ENCODE peak calls at places on chromosomes 7 and 10, in four cellular contexts. M is fibroblast of villous mesenchyme, I is bronchial epithelial cell, Z is GM20000. Q is an unnamed sample.

GRCh38 chr10:124992462-124993344 is 50.8 kb downstream of the ZRANB1 start:
- DNase-seq in I (peak), M (peak), Z (peak), Q (peak)

GRCh38 chr10:3067045-3067858 is at the start of gene PFKP:
- DNase-seq in I (no peak), Z (peak), M (no peak), Q (no peak)

GRCh38 chr10:125392140-125392539 is 231.8 kb upstream of the CTBP2 start:
- DNase-seq in M (peak), I (no peak), Z (no peak), Q (no peak)

GRCh38 chr7:21370283-21370982 is 57.5 kb upstream of the SP4 start:
- DNase-seq in Z (no peak), M (no peak), I (peak), Q (no peak)

GRCh38 chr10:23439920-23440875 is 1.3 kb downstream of the OTUD1 start:
- DNase-seq in I (peak), M (peak), Z (peak), Q (peak)

GRCh38 chr7:157410831-157411556 is 74.2 kb downstream of the DNAJB6 start:
- DNase-seq in I (no peak), M (no peak), Z (peak), Q (no peak)

GRCh38 chr7:135414850-135415439 is 95.0 kb downstream of the CNOT4 start:
- DNase-seq in I (peak), M (peak), Z (peak), Q (peak)

GRCh38 chr7:70634610-70635068 is 497.3 kb upstream of the GALNT17 start:
- DNase-seq in I (peak), Z (no peak), M (peak), Q (peak)

GRCh38 chr10:71232089-71232998 is 20.0 kb downstream of the UNC5B start:
- DNase-seq in I (no peak), M (no peak), Z (no peak), Q (peak)

GRCh38 chr7:38584443-38585210 is 46.5 kb downstream of the AMPH start:
- DNase-seq in Z (no peak), M (no peak), I (peak), Q (peak)

GRCh38 chr10:116626815-116627214 is 6.1 kb downstream of the PNLIPRP2 start:
- DNase-seq in Z (peak), M (no peak), I (no peak), Q (no peak)

GRCh38 chr7:100547872-100548271 is 8.9 kb downstream of the AGFG2 start:
- DNase-seq in M (peak), Z (no peak), I (no peak), Q (peak)

GRCh38 chr7:12066561-12066960 is 144.5 kb upstream of the TMEM106B start:
- DNase-seq in Z (no peak), M (no peak), I (peak), Q (no peak)

GRCh38 chr7:24572421-24573007 is 738 bp upstream of the PALS2 start:
- DNase-seq in M (peak), I (peak), Z (peak), Q (peak)

GRCh38 chr10:70903262-70903921 is 15.0 kb upstream of the PCBD1 start:
- DNase-seq in M (peak), I (peak), Z (peak), Q (peak)

GRCh38 chr10:89651916-89652573 is 7.0 kb upstream of the PANK1 start:
- DNase-seq in Z (peak), M (no peak), I (no peak), Q (no peak)

GRCh38 chr10:80506189-80506575 is 31.5 kb upstream of the SH2D4B start:
- DNase-seq in M (peak), I (peak), Z (no peak), Q (peak)

GRCh38 chr10:70887804-70888800 is at the start of gene PCBD1:
- DNase-seq in I (peak), M (peak), Z (peak), Q (peak)

DNA sequence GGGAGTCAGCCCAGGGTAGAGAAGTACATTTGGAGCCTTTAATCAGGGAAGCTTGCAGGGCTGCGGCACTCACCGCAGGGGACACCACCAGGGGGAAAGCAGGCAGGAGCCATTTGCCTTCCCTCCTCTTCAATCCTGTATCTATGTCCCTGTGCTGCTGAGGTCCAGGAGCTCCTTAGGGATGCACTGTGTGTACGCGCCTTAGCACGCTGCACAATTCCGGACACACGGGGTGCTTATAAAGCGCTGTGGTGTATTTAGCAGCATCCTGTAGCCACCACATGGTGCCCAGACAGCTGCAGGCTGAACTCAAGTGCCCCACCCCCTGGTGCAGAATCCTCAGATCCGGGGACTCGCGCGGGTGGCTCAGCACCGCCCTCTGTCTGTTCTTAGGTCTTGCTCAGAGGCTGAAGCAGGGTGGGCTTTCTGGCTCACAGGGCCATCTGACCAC is 421.4 kb downstream of the SDK1 start:
- DNase-seq in Z (no peak), I (no peak), M (peak), Q (peak)
- TF ChIP-seq CTCF in Z (no peak), I (no peak), M (peak), Q (peak)

GRCh38 chr7:76296743-76297740 is 5.4 kb upstream of the HSPB1 start:
- DNase-seq in M (peak), Z (no peak), I (peak), Q (peak)
- TF ChIP-seq CTCF in M (no peak), Z (no peak), I (peak), Q (peak)

GRCh38 chr7:96179863-96180262 is 142.0 kb downstream of the SLC25A13 start:
- DNase-seq in Z (no peak), I (no peak), M (no peak), Q (peak)
- TF ChIP-seq CTCF in Z (no peak), I (no peak), M (no peak), Q (no peak)

GRCh38 chr10:47247190-47248059 is 52.6 kb upstream of the GDF10 start:
- DNase-seq in I (no peak), Z (no peak), M (no peak), Q (no peak)
- TF ChIP-seq CTCF in I (no peak), Z (no peak), M (no peak), Q (no peak)

GRCh38 chr10:123897146-123897545 is 5.5 kb upstream of the CPXM2 start:
- DNase-seq in M (no peak), I (no peak), Z (no peak), Q (no peak)
- TF ChIP-seq CTCF in M (peak), I (peak), Z (no peak), Q (no peak)

DNA sequence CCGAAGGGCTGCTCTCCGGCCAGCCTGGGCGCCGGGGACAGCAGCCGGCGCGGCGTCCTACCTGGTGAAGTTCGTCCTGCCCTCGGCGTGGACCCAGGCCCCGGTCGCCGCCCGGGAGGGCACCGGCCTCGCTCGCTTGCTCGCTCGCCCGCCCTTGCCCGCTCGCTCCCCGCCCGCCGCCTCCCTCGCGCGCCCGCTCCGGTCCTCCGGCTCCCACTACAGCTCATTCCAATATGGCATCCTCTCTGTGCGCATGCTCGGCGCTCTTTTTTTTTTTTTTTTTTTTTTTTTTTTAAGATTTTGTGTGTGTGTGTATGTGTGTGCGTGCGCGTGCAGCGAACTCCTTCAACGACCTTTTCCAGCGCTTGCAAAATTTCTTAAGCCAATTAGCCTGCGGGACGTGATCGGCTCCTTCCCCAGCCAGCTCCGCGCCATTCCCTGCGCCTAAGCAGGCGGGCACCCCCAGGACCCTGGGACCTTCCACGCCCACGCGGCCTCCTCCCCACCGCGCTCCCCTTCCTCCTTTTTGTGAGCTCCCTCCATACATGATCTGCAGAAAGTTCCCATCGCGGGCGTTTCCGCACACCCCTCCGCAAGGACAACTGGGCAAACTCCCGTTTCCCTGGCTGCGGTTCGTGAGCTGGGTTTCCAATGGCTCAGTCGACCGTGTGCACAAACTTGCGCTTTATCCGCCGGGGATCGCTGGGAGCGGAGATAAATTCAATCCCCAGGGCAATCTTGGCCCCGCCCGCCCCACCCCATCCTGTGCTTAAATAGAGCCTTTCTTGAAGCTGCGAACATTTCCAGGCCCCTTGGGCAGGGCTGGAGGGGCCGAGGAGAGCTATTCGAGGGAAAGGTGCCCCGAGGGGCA is at the start of gene SFMBT2:
- DNase-seq in Z (peak), M (peak), I (peak), Q (peak)
- TF ChIP-seq CTCF in Z (no peak), M (no peak), I (peak), Q (peak)

GRCh38 chr10:48363617-48364355 is 57.3 kb downstream of the MAPK8 start:
- DNase-seq in Z (peak), M (peak), I (peak), Q (peak)
- TF ChIP-seq CTCF in Z (peak), M (peak), I (peak), Q (peak)

GRCh38 chr10:5014936-5015335 is 11.3 kb upstream of the AKR1C2 start:
- DNase-seq in M (no peak), I (peak), Z (no peak), Q (peak)
- TF ChIP-seq CTCF in M (peak), I (peak), Z (no peak), Q (peak)

DNA sequence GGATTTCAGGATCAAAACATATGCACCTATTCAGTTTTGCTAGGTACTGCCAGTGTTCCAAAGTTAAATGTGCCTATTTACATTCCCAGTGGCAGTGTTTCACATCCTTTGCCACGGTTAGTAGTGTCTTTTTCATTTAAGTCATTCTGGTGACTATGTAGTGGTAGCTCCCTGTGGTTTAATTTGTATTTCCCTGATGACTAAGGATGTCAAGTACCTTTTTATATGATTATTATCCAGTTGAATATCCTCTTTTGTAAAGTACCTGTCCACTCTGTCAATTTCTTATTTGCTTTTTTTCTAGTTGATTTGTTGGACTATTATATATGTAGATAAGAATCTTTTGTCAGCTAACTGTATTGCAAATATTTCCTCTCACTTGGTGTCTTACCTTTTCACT is 45.1 kb downstream of the TMEM60 start:
- DNase-seq in Z (no peak), M (no peak), I (no peak), Q (no peak)
- TF ChIP-seq CTCF in Z (no peak), M (no peak), I (no peak), Q (no peak)

GRCh38 chr7:7970113-7970619 is 1.6 kb downstream of the GLCCI1 start:
- DNase-seq in Z (no peak), I (no peak), M (no peak), Q (no peak)

GRCh38 chr7:7970620-7971307 is 2.2 kb downstream of the GLCCI1 start:
- DNase-seq in I (peak), Z (no peak), M (peak), Q (peak)

GRCh38 chr7:7968544-7969305 is at the start of gene GLCCI1:
- DNase-seq in Z (peak), M (peak), I (peak), Q (peak)

GRCh38 chr7:7967909-7968543 is 570 bp upstream of the GLCCI1 start:
- DNase-seq in I (no peak), Z (no peak), M (no peak), Q (no peak)

GRCh38 chr7:7969306-7970112 is 913 bp downstream of the GLCCI1 start:
- DNase-seq in I (peak), M (peak), Z (peak), Q (peak)
- TF ChIP-seq CTCF in I (peak), M (no peak), Z (no peak), Q (peak)